ENCODE peak calls at places on chromosomes 2 and 18, in four cellular contexts. I, S, Z and W are unnamed samples. For H3K79me2, the result is how much of the 10 kb centered on the place peaks cover.

GRCh38 chr2:220227272-220227920 is 600.0 kb downstream of the SLC4A3 start:
- DNase-seq in I (no peak), S (no peak), Z (no peak), W (no peak)

GRCh38 chr2:185502351-185502750 is 236.3 kb upstream of the FSIP2 start:
- DNase-seq in I (no peak), S (no peak), Z (no peak), W (no peak)

GRCh38 chr18:47604041-47604440 is 326.4 kb downstream of the SMAD2 start:
- DNase-seq in I (no peak), S (no peak), Z (no peak), W (no peak)

GRCh38 chr2:21728133-21728532 is 604.4 kb downstream of the TDRD15 start:
- DNase-seq in I (no peak), S (no peak), Z (no peak), W (no peak)

GRCh38 chr2:19355931-19356544 is 2.4 kb downstream of the OSR1 start:
- DNase-seq in I (no peak), S (no peak), Z (peak), W (no peak)

GRCh38 chr2:70930371-70931329 is 5.0 kb upstream of the ATP6V1B1 start:
- DNase-seq in I (no peak), S (no peak), Z (no peak), W (no peak)

GRCh38 chr2:10305715-10306114 is 3.0 kb downstream of the HPCAL1 start:
- DNase-seq in I (no peak), S (no peak), Z (no peak), W (no peak)

GRCh38 chr2:183125659-183126341 is 1.6 kb downstream of the NUP35 start:
- DNase-seq in I (peak), S (no peak), Z (no peak), W (no peak)

GRCh38 chr2:191746809-191747208 is 68.9 kb downstream of the NABP1 start:
- DNase-seq in I (no peak), S (no peak), Z (no peak), W (no peak)

GRCh38 chr2:12948231-12948962 is 231.7 kb downstream of the TRIB2 start:
- DNase-seq in I (no peak), S (no peak), Z (peak), W (no peak)

GRCh38 chr18:36706313-36706881 is 122.4 kb downstream of the TPGS2 start:
- DNase-seq in I (no peak), S (no peak), Z (no peak), W (no peak)

GRCh38 chr2:206970589-206971375 is 31.5 kb downstream of the CPO start:
- DNase-seq in I (no peak), S (no peak), Z (no peak), W (no peak)

GRCh38 chr2:23803275-23803964 is 123.5 kb downstream of the ATAD2B start:
- DNase-seq in I (no peak), S (no peak), Z (no peak), W (no peak)

GRCh38 chr2:45119038-45119437 is 109.8 kb upstream of the SIX2 start:
- DNase-seq in I (no peak), S (no peak), Z (no peak), W (no peak)

GRCh38 chr2:172087191-172087779 is 2.0 kb downstream of the DLX1 start:
- DNase-seq in I (no peak), S (no peak), Z (no peak), W (no peak)

GRCh38 chr2:227884511-227884947 is 13.1 kb downstream of the DAW1 start:
- DNase-seq in I (peak), S (no peak), Z (peak), W (peak)

GRCh38 chr2:57177176-57177575 is 869.4 kb upstream of the VRK2 start:
- DNase-seq in I (no peak), S (no peak), Z (no peak), W (no peak)

GRCh38 chr2:42868096-42868495 is 75.7 kb upstream of the HAAO start:
- DNase-seq in I (no peak), S (no peak), Z (no peak), W (no peak)

GRCh38 chr2:241358470-241358869 is 2.4 kb downstream of the FARP2 start:
- DNase-seq in I (no peak), S (peak), Z (no peak), W (no peak)

GRCh38 chr2:241357531-241357930 is 1.4 kb downstream of the FARP2 start:
- DNase-seq in I (no peak), S (no peak), Z (no peak), W (no peak)

GRCh38 chr2:241354668-241355658 is 1.1 kb upstream of the FARP2 start:
- DNase-seq in I (peak), S (no peak), Z (peak), W (peak)

GRCh38 chr2:241355983-241356870 is at the start of gene FARP2:
- DNase-seq in I (peak), S (peak), Z (peak), W (peak)

GRCh38 chr2:241356871-241357260 is 781 bp downstream of the FARP2 start:
- DNase-seq in I (no peak), S (no peak), Z (no peak), W (no peak)
- H3K27ac ChIP-seq in I (peak), S (peak), Z (peak), W (peak)

GRCh38 chr2:66675596-66675995 is 240.7 kb downstream of the MEIS1 start:
- DNase-seq in I (no peak), S (no peak), Z (no peak), W (no peak)

GRCh38 chr2:66682476-66682875 is 247.6 kb downstream of the MEIS1 start:
- DNase-seq in I (no peak), S (no peak), Z (no peak), W (no peak)

GRCh38 chr2:66683599-66683998 is 248.7 kb downstream of the MEIS1 start:
- DNase-seq in I (no peak), S (no peak), Z (no peak), W (no peak)

GRCh38 chr2:66683068-66683467 is 248.1 kb downstream of the MEIS1 start:
- DNase-seq in I (no peak), S (no peak), Z (no peak), W (no peak)

DNA sequence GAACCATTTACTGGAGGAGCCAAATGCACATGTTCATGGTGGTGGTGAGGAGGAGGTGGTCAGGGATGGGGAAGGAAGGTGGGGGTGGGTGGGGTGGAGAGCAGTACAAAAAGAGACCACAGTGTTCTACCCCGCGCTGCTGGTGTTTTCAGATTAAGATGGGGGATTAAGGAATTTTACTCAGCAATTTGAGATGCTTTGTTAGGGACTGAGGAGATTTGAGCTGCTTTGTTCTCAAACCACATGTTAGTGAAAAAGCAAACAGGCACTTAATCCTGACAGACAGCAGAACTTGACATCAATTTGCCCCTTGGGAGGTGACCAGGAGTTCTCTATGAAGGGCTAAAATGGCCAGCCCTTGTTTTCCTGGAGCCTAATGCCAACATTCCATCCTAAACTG is 244.5 kb downstream of the MEIS1 start:
- DNase-seq in I (no peak), S (no peak), Z (no peak), W (no peak)
- TF ChIP-seq YY1 in I (no peak), S (no peak), Z (no peak), W (no peak)

GRCh38 chr2:235637906-235638305 is 144.1 kb downstream of the AGAP1 start:
- DNase-seq in I (no peak), S (no peak), Z (no peak), W (no peak)
- H3K79me2 ChIP-seq in I (under half), S (under half), Z (under half), W (half or more)

DNA sequence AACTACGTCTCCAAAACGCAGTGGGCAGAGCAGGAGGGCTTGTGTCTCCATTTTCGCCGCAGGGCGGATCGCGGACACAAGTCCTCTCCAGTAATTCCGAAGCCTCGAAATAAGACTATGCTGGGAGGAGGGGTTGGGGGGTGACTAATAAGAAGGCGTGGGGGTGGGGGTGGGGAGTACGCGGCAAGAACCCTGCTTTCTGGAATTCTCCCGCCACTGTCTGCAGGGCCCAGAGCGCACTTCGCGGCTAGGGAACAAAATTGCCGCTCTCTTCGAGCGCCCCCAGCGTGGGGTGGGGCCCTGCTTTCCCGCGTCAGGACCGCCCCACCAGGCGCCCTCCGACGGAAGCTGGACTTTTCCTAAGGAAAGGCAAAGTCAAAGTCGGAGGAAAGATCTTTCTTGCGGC is 12.0 kb downstream of the NR4A2 start:
- DNase-seq in I (peak), S (no peak), Z (peak), W (no peak)
- H3K27ac ChIP-seq in I (peak), S (no peak), Z (no peak), W (no peak)